ENCODE peak calls at places on chromosomes 4 and X, in six cellular contexts. M, W, C, Q, F and D are unnamed samples.

GRCh38 chr4:173434226-173434625 is 35.3 kb upstream of the SCRG1 start:
- DNase-seq in M (no peak), W (no peak), C (no peak), Q (no peak), F (no peak), D (no peak)

GRCh38 chr4:175282407-175282806 is 364.2 kb downstream of the ADAM29 start:
- DNase-seq in M (no peak), W (no peak), C (peak; percentile 18), Q (no peak), F (no peak), D (no peak)

GRCh38 chrX:18961686-18962085 is 22.2 kb downstream of the PHKA2 start:
- DNase-seq in M (no peak), W (no peak), C (peak; percentile 63), Q (peak; percentile 48), F (no peak), D (no peak)

GRCh38 chr4:68342139-68342538 is 7.8 kb downstream of the YTHDC1 start:
- DNase-seq in M (no peak), W (no peak), C (peak; percentile 73), Q (peak; percentile 70), F (no peak), D (no peak)

GRCh38 chr4:95153182-95153581 is 395.4 kb downstream of the BMPR1B start:
- DNase-seq in M (no peak), W (no peak), C (no peak), Q (peak; percentile 30), F (no peak), D (no peak)

GRCh38 chrX:138740361-138740760 is 28.8 kb upstream of the FGF13 start:
- DNase-seq in M (no peak), W (no peak), C (no peak), Q (no peak), F (no peak), D (no peak)

GRCh38 chr4:124111922-124112321 is 600.6 kb downstream of the ANKRD50 start:
- DNase-seq in M (no peak), W (no peak), C (peak; percentile 87), Q (peak; percentile 94), F (no peak), D (no peak)

GRCh38 chr4:120839974-120840751 is 82.4 kb downstream of the PRDM5 start:
- DNase-seq in M (peak; percentile 65), W (no peak), C (no peak), Q (no peak), F (no peak), D (no peak)

GRCh38 chr4:9979101-9979815 is 42.0 kb downstream of the SLC2A9 start:
- DNase-seq in M (no peak), W (no peak), C (no peak), Q (no peak), F (no peak), D (peak; percentile 13)

GRCh38 chr4:75087865-75088264 is 154.9 kb downstream of the PARM1 start:
- DNase-seq in M (no peak), W (no peak), C (no peak), Q (no peak), F (no peak), D (no peak)

GRCh38 chr4:81215219-81215892 is at the start of gene PRKG2:
- DNase-seq in M (no peak), W (peak; percentile 20), C (no peak), Q (peak; percentile 59), F (peak; percentile 31), D (no peak)

GRCh38 chr4:152308925-152309324 is 227.0 kb downstream of the FBXW7 start:
- DNase-seq in M (no peak), W (no peak), C (no peak), Q (no peak), F (no peak), D (no peak)

GRCh38 chr4:120916937-120917336 is 5.6 kb downstream of the PRDM5 start:
- DNase-seq in M (no peak), W (no peak), C (peak; percentile 31), Q (no peak), F (no peak), D (no peak)

GRCh38 chr4:137032242-137032641 is 500.1 kb downstream of the PCDH18 start:
- DNase-seq in M (no peak), W (no peak), C (no peak), Q (peak; percentile 3), F (no peak), D (peak; percentile 41)

GRCh38 chr4:45663495-45664148 is 460.2 kb downstream of the GABRG1 start:
- DNase-seq in M (no peak), W (no peak), C (no peak), Q (no peak), F (no peak), D (no peak)

DNA sequence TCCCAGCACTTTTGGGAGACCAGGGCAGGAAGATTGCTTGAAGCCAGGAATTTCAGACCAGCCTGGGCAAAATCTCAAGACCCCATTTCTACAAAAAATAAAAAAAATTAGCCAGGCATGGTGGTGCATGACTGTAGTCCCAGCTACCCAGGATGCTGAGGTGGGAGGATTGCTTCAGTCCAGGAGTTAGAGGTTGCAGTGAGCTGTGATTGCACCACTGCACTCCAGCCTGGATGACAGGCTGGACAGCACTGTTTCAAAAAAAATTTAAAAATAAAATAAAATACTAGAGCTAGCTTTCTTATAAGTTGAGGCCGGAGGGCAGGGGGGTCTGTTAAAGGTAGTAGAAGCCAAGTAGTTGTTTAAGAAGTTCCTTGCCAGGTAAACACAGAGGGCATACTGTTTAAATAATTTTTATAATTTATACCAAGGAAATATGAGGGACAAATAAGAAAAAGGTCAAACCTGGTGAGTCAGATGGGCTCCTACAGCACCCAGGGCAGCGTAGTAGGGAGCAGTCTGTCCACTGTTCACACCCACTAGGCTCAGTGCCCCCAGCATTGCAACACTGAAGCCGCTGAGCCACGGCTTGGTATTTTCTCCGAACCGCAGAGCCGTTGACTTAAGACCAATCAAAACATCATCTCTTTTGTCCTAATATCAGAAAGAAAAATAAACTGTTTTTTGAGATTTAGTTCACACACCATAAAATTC is 17.3 kb downstream of the COQ2 start:
- DNase-seq in M (no peak), W (no peak), C (peak; percentile 74), Q (peak; percentile 94), F (no peak), D (no peak)
- H3K4me3 ChIP-seq in M (no peak overlapping the region), W (no peak overlapping the region), C (no peak overlapping the region), Q (no peak overlapping the region), F (no peak overlapping the region), D (no peak overlapping the region)

GRCh38 chr4:97153042-97153441 is 990.2 kb downstream of the STPG2 start:
- DNase-seq in M (no peak), W (no peak), C (no peak), Q (peak; percentile 27), F (peak; percentile 19), D (no peak)
- TF ChIP-seq CTCF in M (no peak), W (peak; percentile 31), C (no peak), Q (no peak), F (no peak), D (peak; percentile 64)

DNA sequence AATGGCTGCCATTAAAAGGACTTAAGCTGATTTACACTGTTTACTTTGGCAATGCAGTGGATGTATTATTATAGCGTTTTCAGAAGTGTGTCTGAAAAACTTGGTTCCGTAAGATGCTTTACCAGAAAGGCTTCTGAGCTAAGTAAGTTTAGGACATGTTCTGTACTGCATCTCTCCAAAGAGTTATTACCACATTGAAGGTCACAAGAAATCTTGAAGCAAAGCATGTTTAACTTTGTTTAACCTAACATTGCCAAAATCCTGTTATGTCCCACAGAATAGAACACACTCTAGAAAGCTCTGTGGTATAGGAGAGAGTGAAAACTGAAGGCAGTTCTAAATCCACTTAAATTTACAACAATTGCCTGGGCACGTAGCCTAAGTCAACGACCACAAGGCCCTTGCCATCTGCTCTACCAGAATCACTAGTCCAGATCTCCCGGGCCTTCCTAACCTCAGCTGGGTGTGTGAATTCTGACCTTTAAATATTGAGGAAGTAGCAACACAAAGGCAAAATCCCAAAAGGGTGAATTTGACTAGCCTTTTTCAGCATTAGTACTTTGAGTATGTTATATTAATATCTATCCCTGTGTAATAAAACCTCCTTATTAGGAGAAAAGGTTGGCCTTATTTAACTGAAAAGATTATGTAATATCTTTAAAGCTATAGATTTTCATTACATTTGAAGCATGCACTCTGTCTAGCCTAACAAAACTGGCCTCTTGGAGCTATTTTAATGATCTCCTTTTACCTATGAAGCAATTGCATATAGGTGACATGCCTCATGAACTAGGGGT is 4.4 kb upstream of the MAML3 start:
- DNase-seq in M (no peak), W (peak; percentile 74), C (peak; percentile 37), Q (peak; percentile 32), F (peak; percentile 79), D (peak; percentile 27)
- H3K4me1 ChIP-seq in M (peaks cover 35% of the 10 kb centered on the region), W (no peaks in the 10 kb centered on the region), C (peaks cover 8% of the 10 kb centered on the region), Q (peaks cover 4% of the 10 kb centered on the region), F (peaks cover 11% of the 10 kb centered on the region), D (no peaks in the 10 kb centered on the region)

DNA sequence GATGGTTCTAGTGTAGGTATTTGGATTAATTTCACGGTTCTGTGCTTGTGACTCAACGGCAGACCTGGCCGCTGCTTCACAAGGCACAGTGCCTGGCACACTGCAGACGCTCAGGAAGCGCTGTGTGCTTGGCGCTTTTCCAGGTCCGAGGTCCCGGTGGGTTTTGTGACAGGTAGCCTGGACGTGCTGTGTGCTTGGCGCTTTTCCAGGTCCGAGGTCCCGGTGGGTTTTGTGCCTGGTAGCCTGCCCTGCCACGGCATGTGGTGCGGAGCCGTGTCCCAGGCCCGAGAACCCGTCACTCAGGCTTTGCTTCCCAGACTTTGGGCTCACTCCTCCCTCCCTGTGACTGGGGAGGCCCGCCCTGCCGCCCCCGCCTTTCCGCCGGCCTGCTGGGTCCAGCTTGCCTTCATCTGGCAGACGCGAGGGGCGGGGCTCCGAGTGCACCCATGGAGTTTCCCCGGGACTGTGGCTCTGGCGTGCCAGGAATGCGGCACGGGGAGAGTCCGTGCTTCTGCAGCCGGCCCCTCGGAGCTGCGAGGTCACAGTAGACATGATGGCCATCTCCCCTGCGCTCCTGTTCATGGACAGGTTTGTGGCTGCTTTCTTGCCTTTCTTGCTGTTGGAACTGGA is 44.2 kb downstream of the TBC1D14 start:
- DNase-seq in M (peak; percentile 87), W (peak; percentile 93), C (peak; percentile 62), Q (peak; percentile 87), F (peak; percentile 93), D (peak; percentile 77)
- H3K4me3 ChIP-seq in M (no peak overlapping the region), W (peak overlapping the region; percentile 24), C (no peak overlapping the region), Q (no peak overlapping the region), F (no peak overlapping the region), D (peak overlapping the region; percentile 47)

GRCh38 chr4:26319467-26320158 is 1.2 kb upstream of the RBPJ start:
- DNase-seq in M (peak; percentile 98), W (peak; percentile 99), C (peak; percentile 100), Q (peak; percentile 100), F (peak; percentile 99), D (peak; percentile 99)
- TF ChIP-seq CTCF in M (no peak), W (no peak), C (peak; percentile 27), Q (no peak), F (no peak), D (no peak)

GRCh38 chr4:99947190-99947578 is 766 bp upstream of the DNAJB14 start:
- DNase-seq in M (no peak), W (no peak), C (no peak), Q (no peak), F (no peak), D (no peak)

GRCh38 chr4:99946346-99947189 is at the start of gene DNAJB14:
- DNase-seq in M (peak; percentile 97), W (peak; percentile 81), C (peak; percentile 69), Q (peak; percentile 87), F (peak; percentile 79), D (peak; percentile 78)

GRCh38 chr4:99949034-99949998 is 759 bp downstream of the H2AZ1 start:
- DNase-seq in M (peak; percentile 93), W (peak; percentile 97), C (peak; percentile 93), Q (peak; percentile 96), F (peak; percentile 95), D (peak; percentile 93)

GRCh38 chr4:99945718-99946345 is 586 bp downstream of the DNAJB14 start:
- DNase-seq in M (peak; percentile 90), W (peak; percentile 42), C (peak; percentile 21), Q (peak; percentile 27), F (peak; percentile 39), D (peak; percentile 25)

GRCh38 chr4:99947608-99948007 is 1.2 kb upstream of the DNAJB14 start:
- DNase-seq in M (no peak), W (no peak), C (no peak), Q (no peak), F (no peak), D (no peak)
- H3K4me1 ChIP-seq in M (peaks cover 62% of the 10 kb centered on the region), W (peaks cover 14% of the 10 kb centered on the region), C (peaks cover 4% of the 10 kb centered on the region), Q (peaks cover 16% of the 10 kb centered on the region), F (peaks cover 31% of the 10 kb centered on the region), D (no peaks in the 10 kb centered on the region)